ENCODE peak calls at places on chromosome 10, in nine cellular contexts. U, X, R, S, O, L, D, P and W are unnamed samples. For H3K36me3, the result is how much of the 10 kb centered on the place peaks cover.

GRCh38 chr10:31745612-31746376 is 182.8 kb downstream of the ARHGAP12 start:
- DNase-seq in L (no peak), S (no peak), O (peak), D (no peak), P (peak), U (no peak), R (no peak), X (no peak), W (no peak)

GRCh38 chr10:88848499-88848898 is 3.1 kb downstream of the ANKRD22 start:
- DNase-seq in D (no peak), P (peak), O (peak), X (no peak), L (no peak), R (no peak), S (no peak), U (no peak), W (no peak)

GRCh38 chr10:72095195-72095594 is 6.8 kb upstream of the SPOCK2 start:
- DNase-seq in U (no peak), L (no peak), D (no peak), O (no peak), R (no peak), P (no peak), S (no peak), X (no peak), W (no peak)

GRCh38 chr10:75111906-75112703 is 649 bp downstream of the SAMD8 start:
- DNase-seq in L (peak), P (peak), R (peak), S (no peak), U (peak), D (peak), X (peak), O (peak), W (no peak)

GRCh38 chr10:93917814-93918213 is 24.0 kb downstream of the SLC35G1 start:
- DNase-seq in X (no peak), D (no peak), L (no peak), O (no peak), P (no peak), R (no peak), U (no peak), S (no peak), W (no peak)

GRCh38 chr10:132096223-132096622 is 30.5 kb downstream of the JAKMIP3 start:
- DNase-seq in S (no peak), X (no peak), O (peak), D (no peak), L (no peak), U (no peak), P (peak), R (no peak), W (no peak)

GRCh38 chr10:101839421-101840063 is 4.1 kb downstream of the KCNIP2 start:
- DNase-seq in L (peak), S (peak), X (peak), D (peak), O (no peak), P (peak), R (no peak), U (peak), W (no peak)

GRCh38 chr10:110794808-110795207 is 76.9 kb upstream of the PDCD4 start:
- DNase-seq in U (no peak), L (no peak), D (no peak), X (peak), S (no peak), O (peak), R (peak), P (no peak), W (no peak)

GRCh38 chr10:1778570-1778969 is 41.2 kb upstream of the ADARB2 start:
- DNase-seq in O (no peak), R (no peak), P (no peak), D (no peak), L (no peak), S (no peak), U (no peak), X (no peak), W (no peak)

GRCh38 chr10:34152434-34152833 is 662.7 kb downstream of the PARD3 start:
- DNase-seq in S (no peak), D (no peak), U (no peak), X (no peak), O (no peak), P (no peak), L (no peak), R (no peak), W (no peak)

GRCh38 chr10:6350609-6351008 is 147.9 kb downstream of the PFKFB3 start:
- DNase-seq in R (no peak), X (no peak), P (no peak), D (no peak), L (no peak), S (no peak), O (no peak), U (no peak), W (no peak)

GRCh38 chr10:13956826-13957225 is 370.1 kb downstream of the PRPF18 start:
- DNase-seq in L (peak), U (peak), S (peak), X (no peak), O (no peak), P (peak), R (peak), D (no peak), W (no peak)

GRCh38 chr10:95354130-95354529 is 63.3 kb upstream of the PDLIM1 start:
- DNase-seq in D (no peak), P (no peak), O (no peak), X (no peak), R (no peak), L (no peak), U (no peak), S (no peak), W (no peak)

GRCh38 chr10:95353123-95353522 is 62.3 kb upstream of the PDLIM1 start:
- DNase-seq in R (no peak), U (no peak), O (no peak), P (no peak), D (no peak), L (no peak), S (no peak), X (no peak), W (no peak)

GRCh38 chr10:95359466-95359865 is 68.7 kb upstream of the PDLIM1 start:
- DNase-seq in D (no peak), X (no peak), O (peak), U (no peak), R (no peak), L (no peak), S (no peak), P (no peak), W (no peak)

GRCh38 chr10:95355241-95355779 is 64.5 kb upstream of the PDLIM1 start:
- DNase-seq in P (no peak), L (no peak), S (no peak), U (no peak), R (no peak), X (no peak), D (no peak), O (peak), W (no peak)

DNA sequence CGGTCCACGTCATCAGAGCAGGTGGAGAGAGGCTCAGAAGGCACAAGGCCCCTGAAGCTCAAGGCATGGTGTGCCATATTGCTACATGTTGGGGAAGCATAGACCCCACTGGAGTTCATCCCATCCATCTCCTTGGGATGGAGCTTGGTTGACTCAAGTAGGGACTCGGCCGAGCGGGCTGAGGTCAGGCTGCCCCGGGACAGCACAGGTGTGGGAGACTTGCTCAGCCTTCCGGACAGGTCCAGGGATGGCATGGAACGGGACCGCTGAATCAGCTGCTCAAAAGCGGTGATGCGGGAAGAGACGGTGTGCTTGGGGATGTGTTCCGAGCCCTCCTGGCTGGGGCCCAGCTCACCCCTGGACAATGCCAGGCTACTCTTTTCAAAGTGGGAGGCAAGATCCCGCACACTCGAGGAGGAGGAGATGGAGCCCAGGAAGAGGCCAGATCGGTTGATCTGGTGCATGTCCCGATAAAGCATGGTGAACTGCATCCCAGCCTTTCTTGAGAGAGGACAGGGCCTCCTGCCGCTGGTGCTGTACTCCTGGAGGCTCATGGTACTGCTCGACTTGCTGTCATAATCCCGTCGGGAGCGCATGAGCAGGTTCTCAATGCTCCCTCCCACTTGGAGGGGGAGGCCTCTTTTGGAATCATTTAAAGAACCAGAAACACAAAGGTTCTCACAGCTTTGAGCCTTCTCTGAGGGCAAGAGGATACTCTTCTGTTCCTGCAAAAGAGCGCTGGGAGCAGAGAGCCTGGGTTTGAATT is 65.6 kb upstream of the PDLIM1 start:
- DNase-seq in U (no peak), O (no peak), D (peak), X (no peak), L (no peak), R (no peak), S (no peak), P (no peak), W (no peak)
- H3K36me3 ChIP-seq in U (under half), O (under half), D (under half), X (under half), L (under half), R (half or more), S (under half), P (under half), W (under half)

DNA sequence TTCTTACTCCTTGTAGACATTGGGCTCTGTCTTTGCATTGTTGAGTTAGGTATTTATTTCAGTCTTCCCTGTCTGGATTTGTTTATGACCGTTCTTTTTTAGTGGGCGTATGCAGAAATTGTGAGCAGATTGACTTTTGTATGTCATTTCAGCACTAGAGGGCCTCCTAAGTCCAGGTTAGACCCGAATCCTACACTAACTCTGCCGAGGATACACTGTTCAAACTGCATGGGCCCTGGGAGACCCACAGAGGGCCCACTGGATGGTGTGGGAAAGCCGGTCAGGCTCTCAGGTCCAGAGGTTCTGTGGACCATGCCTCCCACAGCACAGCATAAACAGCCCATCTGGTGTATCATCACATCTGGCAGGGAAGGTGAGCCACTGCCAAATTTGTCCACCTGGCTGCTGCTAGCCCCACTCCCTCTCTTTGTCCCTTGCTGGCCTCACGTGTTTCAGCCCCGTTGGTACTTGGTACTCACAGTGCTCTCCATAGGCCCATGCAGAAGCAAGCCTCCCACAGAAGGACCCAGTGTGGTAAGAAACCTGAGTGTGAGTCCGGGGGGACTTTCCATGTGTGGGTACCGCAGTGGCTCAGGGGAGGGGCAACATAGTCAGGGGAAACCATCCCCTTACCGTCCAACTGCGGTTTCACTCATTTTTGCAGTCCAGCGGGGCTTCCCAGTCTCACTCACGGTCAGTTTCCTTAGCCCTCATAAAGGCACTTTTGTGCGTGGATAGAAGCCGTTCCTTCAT is 112.8 kb downstream of the APBB1IP start:
- DNase-seq in X (no peak), U (no peak), S (no peak), R (no peak), P (no peak), D (no peak), O (no peak), L (peak), W (no peak)
- H3K36me3 ChIP-seq in X (under half), U (under half), S (under half), R (under half), P (under half), D (under half), O (under half), L (under half), W (under half)

GRCh38 chr10:66819691-66820090 is 106.1 kb upstream of the LRRTM3 start:
- DNase-seq in U (no peak), R (no peak), D (no peak), L (no peak), O (no peak), P (no peak), S (no peak), X (no peak), W (no peak)
- H3K36me3 ChIP-seq in U (under half), R (under half), D (under half), L (under half), O (under half), P (under half), S (under half), X (under half), W (under half)

GRCh38 chr10:92110039-92110794 is 180.7 kb downstream of the CPEB3 start:
- DNase-seq in X (no peak), R (no peak), U (no peak), P (peak), L (no peak), O (peak), S (no peak), D (no peak), W (no peak)

GRCh38 chr10:92114201-92114600 is 176.7 kb downstream of the CPEB3 start:
- DNase-seq in U (no peak), L (no peak), R (no peak), O (no peak), P (no peak), X (no peak), D (no peak), S (no peak), W (no peak)

GRCh38 chr10:92108747-92109146 is 182.1 kb downstream of the CPEB3 start:
- DNase-seq in L (no peak), R (no peak), S (no peak), D (no peak), X (no peak), U (no peak), O (no peak), P (no peak), W (no peak)

GRCh38 chr10:92112462-92112861 is 178.4 kb downstream of the CPEB3 start:
- DNase-seq in P (no peak), S (no peak), D (no peak), L (no peak), R (no peak), X (no peak), O (no peak), U (no peak), W (no peak)

GRCh38 chr10:92111336-92111939 is 179.4 kb downstream of the CPEB3 start:
- DNase-seq in O (no peak), U (no peak), S (no peak), L (no peak), D (no peak), X (no peak), P (no peak), R (no peak), W (no peak)
- H3K36me3 ChIP-seq in O (under half), U (under half), S (under half), L (under half), D (under half), X (under half), P (under half), R (under half), W (under half)

DNA sequence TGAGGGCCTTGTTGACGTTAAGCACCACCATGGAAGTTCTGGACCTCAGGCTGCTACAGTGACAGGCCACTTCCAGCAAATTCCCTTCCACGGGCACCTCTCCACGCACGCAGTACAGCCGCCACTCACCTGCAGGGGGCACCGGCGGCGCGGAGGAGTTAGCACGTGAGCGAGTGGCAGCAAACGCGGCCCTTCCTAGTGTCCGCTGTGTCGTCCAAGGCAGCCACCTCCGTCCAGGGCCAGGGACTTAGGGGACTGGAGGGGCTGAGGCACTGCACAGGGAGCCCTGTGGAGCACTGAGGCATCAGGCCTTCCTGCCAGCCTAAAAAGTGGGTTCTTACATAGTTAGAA is 164.4 kb downstream of the SVIL start:
- DNase-seq in S (no peak), U (no peak), D (peak), P (no peak), L (peak), R (peak), X (peak), O (no peak), W (no peak)
- H3K36me3 ChIP-seq in S (half or more), U (under half), D (under half), P (under half), L (under half), R (half or more), X (half or more), O (under half), W (half or more)